ENCODE peak calls at places on chromosomes 2 and 18, in four cellular contexts. G, T, F and Y are unnamed samples.

GRCh38 chr2:16960579-16960978 is 294.9 kb upstream of the CYRIA start:
- DNase-seq in G (no peak), T (no peak), F (no peak), Y (no peak)

GRCh38 chr2:19195681-19196080 is 162.7 kb downstream of the OSR1 start:
- DNase-seq in G (no peak), T (no peak), F (no peak), Y (no peak)

GRCh38 chr18:78138993-78139496 is 840.6 kb upstream of the SALL3 start:
- DNase-seq in G (no peak), T (no peak), F (no peak), Y (no peak)

GRCh38 chr18:34122724-34123334 is 101.9 kb downstream of the NOL4 start:
- DNase-seq in G (no peak), T (peak), F (peak), Y (peak)

GRCh38 chr2:235061656-235062055 is 109.8 kb downstream of the SH3BP4 start:
- DNase-seq in G (no peak), T (no peak), F (no peak), Y (no peak)

GRCh38 chr2:98893871-98894270 is 42.2 kb downstream of the CRACDL start:
- DNase-seq in G (no peak), T (no peak), F (no peak), Y (no peak)

GRCh38 chr2:208033701-208034502 is 8.6 kb upstream of the PLEKHM3 start:
- DNase-seq in G (no peak), T (peak), F (no peak), Y (peak)

GRCh38 chr2:119029297-119029696 is 87.3 kb downstream of the MARCO start:
- DNase-seq in G (no peak), T (no peak), F (no peak), Y (no peak)

GRCh38 chr2:238822955-238823354 is 24.9 kb upstream of the TWIST2 start:
- DNase-seq in G (no peak), T (no peak), F (no peak), Y (no peak)

GRCh38 chr2:186477782-186478181 is 8.3 kb upstream of the ZC3H15 start:
- DNase-seq in G (no peak), T (no peak), F (no peak), Y (no peak)

GRCh38 chr2:231546014-231546413 is 15.8 kb upstream of the NMUR1 start:
- DNase-seq in G (no peak), T (no peak), F (no peak), Y (no peak)

GRCh38 chr2:204483497-204484164 is 61.6 kb upstream of the PARD3B start:
- DNase-seq in G (no peak), T (peak), F (no peak), Y (no peak)

GRCh38 chr2:226211439-226211838 is 588.2 kb downstream of the IRS1 start:
- DNase-seq in G (no peak), T (no peak), F (peak), Y (no peak)

GRCh38 chr2:218997730-218998129 is 4.5 kb upstream of the CRYBA2 start:
- DNase-seq in G (no peak), T (peak), F (no peak), Y (no peak)

GRCh38 chr2:52463457-52463856 is 1304.1 kb upstream of the CHAC2 start:
- DNase-seq in G (no peak), T (no peak), F (no peak), Y (no peak)

GRCh38 chr2:6011871-6012380 is 319.7 kb downstream of the SOX11 start:
- DNase-seq in G (no peak), T (no peak), F (no peak), Y (no peak)

GRCh38 chr2:121386707-121387106 is 101.7 kb upstream of the TFCP2L1 start:
- DNase-seq in G (no peak), T (no peak), F (no peak), Y (no peak)

GRCh38 chr18:34818069-34818468 is 108.0 kb downstream of the DTNA start:
- DNase-seq in G (no peak), T (no peak), F (no peak), Y (no peak)